ENCODE peak calls at places on chromosomes 16 and 17, in four cellular contexts. One of them, this sample, is unnamed.

GRCh38 chr16:29816694-29817441 is 916 bp downstream of the PAGR1 start:
- DNase-seq in NCI-H1092 treated with DMSO at 0.1 percent for 48 hours: peak; percentile 41
- DNase-seq in activated T-cell treated with anti-CD3 and anti-CD28 coated beads for 24 hours: peak; percentile 52
- DNase-seq in fibroblast of the conjunctiva: no peak
- DNase-seq in this sample: peak; percentile 55

GRCh38 chr16:88535181-88535856 is 34.9 kb upstream of the ZC3H18 start:
- DNase-seq in fibroblast of the conjunctiva: no peak
- DNase-seq in NCI-H1092 treated with DMSO at 0.1 percent for 48 hours: no peak
- DNase-seq in activated T-cell treated with anti-CD3 and anti-CD28 coated beads for 24 hours: no peak
- DNase-seq in this sample: no peak

GRCh38 chr17:75047398-75048098 is 523 bp downstream of the KCTD2 start:
- DNase-seq in NCI-H1092 treated with DMSO at 0.1 percent for 48 hours: no peak
- DNase-seq in activated T-cell treated with anti-CD3 and anti-CD28 coated beads for 24 hours: no peak
- DNase-seq in fibroblast of the conjunctiva: no peak
- DNase-seq in this sample: peak; percentile 9

GRCh38 chr17:67602439-67602838 is 115.3 kb upstream of the NOL11 start:
- DNase-seq in activated T-cell treated with anti-CD3 and anti-CD28 coated beads for 24 hours: no peak
- DNase-seq in fibroblast of the conjunctiva: no peak
- DNase-seq in NCI-H1092 treated with DMSO at 0.1 percent for 48 hours: no peak
- DNase-seq in this sample: no peak

GRCh38 chr17:67377727-67378443 is 804 bp downstream of the PITPNC1 start:
- DNase-seq in NCI-H1092 treated with DMSO at 0.1 percent for 48 hours: peak; percentile 60
- DNase-seq in activated T-cell treated with anti-CD3 and anti-CD28 coated beads for 24 hours: peak; percentile 38
- DNase-seq in fibroblast of the conjunctiva: no peak
- DNase-seq in this sample: peak; percentile 45

GRCh38 chr17:38598536-38598935 is 7.2 kb downstream of the SRCIN1 start:
- DNase-seq in activated T-cell treated with anti-CD3 and anti-CD28 coated beads for 24 hours: no peak
- DNase-seq in fibroblast of the conjunctiva: peak; percentile 10
- DNase-seq in NCI-H1092 treated with DMSO at 0.1 percent for 48 hours: peak; percentile 74
- DNase-seq in this sample: no peak

GRCh38 chr17:42937712-42938596 is 26.3 kb downstream of the AARSD1 start:
- DNase-seq in activated T-cell treated with anti-CD3 and anti-CD28 coated beads for 24 hours: no peak
- DNase-seq in NCI-H1092 treated with DMSO at 0.1 percent for 48 hours: peak; percentile 72
- DNase-seq in fibroblast of the conjunctiva: peak; percentile 49
- DNase-seq in this sample: peak; percentile 2

GRCh38 chr16:80317132-80318098 is 223.4 kb upstream of the DYNLRB2 start:
- DNase-seq in fibroblast of the conjunctiva: no peak
- DNase-seq in activated T-cell treated with anti-CD3 and anti-CD28 coated beads for 24 hours: no peak
- DNase-seq in NCI-H1092 treated with DMSO at 0.1 percent for 48 hours: no peak
- DNase-seq in this sample: no peak

GRCh38 chr16:66326995-66327513 is 39.4 kb upstream of the CDH5 start:
- DNase-seq in NCI-H1092 treated with DMSO at 0.1 percent for 48 hours: peak; percentile 93
- DNase-seq in activated T-cell treated with anti-CD3 and anti-CD28 coated beads for 24 hours: no peak
- DNase-seq in fibroblast of the conjunctiva: no peak
- DNase-seq in this sample: no peak

GRCh38 chr16:19005561-19006445 is 22.1 kb downstream of the TMC7 start:
- DNase-seq in activated T-cell treated with anti-CD3 and anti-CD28 coated beads for 24 hours: no peak
- DNase-seq in NCI-H1092 treated with DMSO at 0.1 percent for 48 hours: no peak
- DNase-seq in fibroblast of the conjunctiva: no peak
- DNase-seq in this sample: no peak

GRCh38 chr17:43224146-43224705 is 4.2 kb downstream of the CCDC200 start:
- DNase-seq in NCI-H1092 treated with DMSO at 0.1 percent for 48 hours: no peak
- DNase-seq in activated T-cell treated with anti-CD3 and anti-CD28 coated beads for 24 hours: no peak
- DNase-seq in fibroblast of the conjunctiva: no peak
- DNase-seq in this sample: no peak

GRCh38 chr16:12295395-12295794 is 318.9 kb downstream of the SNX29 start:
- DNase-seq in NCI-H1092 treated with DMSO at 0.1 percent for 48 hours: no peak
- DNase-seq in fibroblast of the conjunctiva: no peak
- DNase-seq in activated T-cell treated with anti-CD3 and anti-CD28 coated beads for 24 hours: no peak
- DNase-seq in this sample: no peak

GRCh38 chr16:89473791-89474414 is 16.5 kb downstream of the ANKRD11 start:
- DNase-seq in NCI-H1092 treated with DMSO at 0.1 percent for 48 hours: no peak
- DNase-seq in activated T-cell treated with anti-CD3 and anti-CD28 coated beads for 24 hours: no peak
- DNase-seq in fibroblast of the conjunctiva: no peak
- DNase-seq in this sample: no peak

GRCh38 chr16:66519482-66519881 is 30.4 kb downstream of the TK2 start:
- DNase-seq in fibroblast of the conjunctiva: no peak
- DNase-seq in NCI-H1092 treated with DMSO at 0.1 percent for 48 hours: no peak
- DNase-seq in activated T-cell treated with anti-CD3 and anti-CD28 coated beads for 24 hours: no peak
- DNase-seq in this sample: no peak

GRCh38 chr16:73996624-73997339 is 299.8 kb upstream of the PSMD7 start:
- DNase-seq in activated T-cell treated with anti-CD3 and anti-CD28 coated beads for 24 hours: no peak
- DNase-seq in fibroblast of the conjunctiva: peak; percentile 1
- DNase-seq in NCI-H1092 treated with DMSO at 0.1 percent for 48 hours: no peak
- DNase-seq in this sample: no peak

GRCh38 chr17:248337-249235 is 67.1 kb upstream of the DOC2B start:
- DNase-seq in fibroblast of the conjunctiva: no peak
- DNase-seq in NCI-H1092 treated with DMSO at 0.1 percent for 48 hours: no peak
- DNase-seq in activated T-cell treated with anti-CD3 and anti-CD28 coated beads for 24 hours: no peak
- DNase-seq in this sample: no peak

GRCh38 chr17:6035801-6036394 is 34.3 kb upstream of the WSCD1 start:
- DNase-seq in NCI-H1092 treated with DMSO at 0.1 percent for 48 hours: no peak
- DNase-seq in fibroblast of the conjunctiva: no peak
- DNase-seq in activated T-cell treated with anti-CD3 and anti-CD28 coated beads for 24 hours: no peak
- DNase-seq in this sample: no peak

GRCh38 chr16:50900391-50900942 is 158.6 kb downstream of the CYLD start:
- DNase-seq in fibroblast of the conjunctiva: no peak
- DNase-seq in activated T-cell treated with anti-CD3 and anti-CD28 coated beads for 24 hours: no peak
- DNase-seq in NCI-H1092 treated with DMSO at 0.1 percent for 48 hours: no peak
- DNase-seq in this sample: no peak

GRCh38 chr17:78781339-78782304 is at the start of gene CYTH1:
- DNase-seq in activated T-cell treated with anti-CD3 and anti-CD28 coated beads for 24 hours: no peak
- DNase-seq in fibroblast of the conjunctiva: no peak
- DNase-seq in NCI-H1092 treated with DMSO at 0.1 percent for 48 hours: no peak
- DNase-seq in this sample: no peak

GRCh38 chr17:74568116-74568873 is 986 bp upstream of the CD300H start:
- DNase-seq in activated T-cell treated with anti-CD3 and anti-CD28 coated beads for 24 hours: no peak
- DNase-seq in NCI-H1092 treated with DMSO at 0.1 percent for 48 hours: no peak
- DNase-seq in fibroblast of the conjunctiva: no peak
- DNase-seq in this sample: no peak

GRCh38 chr17:63537991-63538692 is 12.1 kb upstream of the DCAF7 start:
- DNase-seq in activated T-cell treated with anti-CD3 and anti-CD28 coated beads for 24 hours: no peak
- DNase-seq in NCI-H1092 treated with DMSO at 0.1 percent for 48 hours: no peak
- DNase-seq in fibroblast of the conjunctiva: no peak
- DNase-seq in this sample: peak; percentile 8

GRCh38 chr17:82367724-82368524 is 3.6 kb upstream of the UTS2R start:
- DNase-seq in fibroblast of the conjunctiva: no peak
- DNase-seq in activated T-cell treated with anti-CD3 and anti-CD28 coated beads for 24 hours: no peak
- DNase-seq in NCI-H1092 treated with DMSO at 0.1 percent for 48 hours: no peak
- DNase-seq in this sample: no peak

GRCh38 chr17:64384253-64385186 is 6.1 kb downstream of the PECAM1 start:
- DNase-seq in NCI-H1092 treated with DMSO at 0.1 percent for 48 hours: no peak
- DNase-seq in fibroblast of the conjunctiva: no peak
- DNase-seq in activated T-cell treated with anti-CD3 and anti-CD28 coated beads for 24 hours: no peak
- DNase-seq in this sample: no peak

GRCh38 chr16:337437-337836 is 15.1 kb downstream of the AXIN1 start:
- DNase-seq in activated T-cell treated with anti-CD3 and anti-CD28 coated beads for 24 hours: no peak
- DNase-seq in NCI-H1092 treated with DMSO at 0.1 percent for 48 hours: peak; percentile 58
- DNase-seq in fibroblast of the conjunctiva: no peak
- DNase-seq in this sample: no peak

GRCh38 chr17:15945493-15946209 is 721 bp downstream of the ADORA2B start:
- DNase-seq in activated T-cell treated with anti-CD3 and anti-CD28 coated beads for 24 hours: no peak
- DNase-seq in fibroblast of the conjunctiva: no peak
- DNase-seq in NCI-H1092 treated with DMSO at 0.1 percent for 48 hours: no peak
- DNase-seq in this sample: no peak

GRCh38 chr16:12538667-12539081 is 265.0 kb downstream of the CPPED1 start:
- DNase-seq in fibroblast of the conjunctiva: no peak
- DNase-seq in NCI-H1092 treated with DMSO at 0.1 percent for 48 hours: peak; percentile 5
- DNase-seq in activated T-cell treated with anti-CD3 and anti-CD28 coated beads for 24 hours: no peak
- DNase-seq in this sample: no peak

GRCh38 chr17:70947636-70948565 is 778.6 kb downstream of the KCNJ2 start:
- DNase-seq in NCI-H1092 treated with DMSO at 0.1 percent for 48 hours: no peak
- DNase-seq in fibroblast of the conjunctiva: no peak
- DNase-seq in activated T-cell treated with anti-CD3 and anti-CD28 coated beads for 24 hours: no peak
- DNase-seq in this sample: no peak

GRCh38 chr17:17740627-17741237 is 59.5 kb downstream of the RAI1 start:
- DNase-seq in NCI-H1092 treated with DMSO at 0.1 percent for 48 hours: no peak
- DNase-seq in fibroblast of the conjunctiva: no peak
- DNase-seq in activated T-cell treated with anti-CD3 and anti-CD28 coated beads for 24 hours: no peak
- DNase-seq in this sample: no peak

GRCh38 chr16:1477033-1477432 is 2.2 kb upstream of the CLCN7 start:
- DNase-seq in NCI-H1092 treated with DMSO at 0.1 percent for 48 hours: no peak
- DNase-seq in fibroblast of the conjunctiva: no peak
- DNase-seq in activated T-cell treated with anti-CD3 and anti-CD28 coated beads for 24 hours: no peak
- DNase-seq in this sample: no peak

GRCh38 chr16:87149051-87149450 is 168.1 kb downstream of the C16orf95 start:
- DNase-seq in fibroblast of the conjunctiva: no peak
- DNase-seq in NCI-H1092 treated with DMSO at 0.1 percent for 48 hours: no peak
- DNase-seq in activated T-cell treated with anti-CD3 and anti-CD28 coated beads for 24 hours: no peak
- DNase-seq in this sample: no peak

GRCh38 chr16:22643886-22644285 is 133.2 kb downstream of the NPIPB5 start:
- DNase-seq in NCI-H1092 treated with DMSO at 0.1 percent for 48 hours: no peak
- DNase-seq in fibroblast of the conjunctiva: no peak
- DNase-seq in activated T-cell treated with anti-CD3 and anti-CD28 coated beads for 24 hours: no peak
- DNase-seq in this sample: no peak

GRCh38 chr16:87060026-87060986 is 256.9 kb downstream of the C16orf95 start:
- DNase-seq in activated T-cell treated with anti-CD3 and anti-CD28 coated beads for 24 hours: no peak
- DNase-seq in NCI-H1092 treated with DMSO at 0.1 percent for 48 hours: no peak
- DNase-seq in fibroblast of the conjunctiva: peak; percentile 39
- DNase-seq in this sample: no peak

GRCh38 chr17:57949649-57950048 is 5.6 kb downstream of the CUEDC1 start:
- DNase-seq in NCI-H1092 treated with DMSO at 0.1 percent for 48 hours: no peak
- DNase-seq in activated T-cell treated with anti-CD3 and anti-CD28 coated beads for 24 hours: no peak
- DNase-seq in fibroblast of the conjunctiva: no peak
- DNase-seq in this sample: no peak

GRCh38 chr17:7354262-7354781 is 634 bp upstream of the TMEM95 start:
- DNase-seq in NCI-H1092 treated with DMSO at 0.1 percent for 48 hours: no peak
- DNase-seq in fibroblast of the conjunctiva: no peak
- DNase-seq in activated T-cell treated with anti-CD3 and anti-CD28 coated beads for 24 hours: no peak
- DNase-seq in this sample: no peak

GRCh38 chr16:14514967-14515366 is 115.1 kb downstream of the PARN start:
- DNase-seq in fibroblast of the conjunctiva: no peak
- DNase-seq in activated T-cell treated with anti-CD3 and anti-CD28 coated beads for 24 hours: no peak
- DNase-seq in NCI-H1092 treated with DMSO at 0.1 percent for 48 hours: no peak
- DNase-seq in this sample: no peak